ENCODE peak calls at places on chromosomes 13 and 19, in eight cellular contexts. One of them, this sample, is unnamed.

GRCh38 chr13:66003558-66003957 is 1226.6 kb downstream of the PCDH9 start:
- DNase-seq in NCI-H1105: no peak
- DNase-seq in pulmonary artery endothelial cell: no peak
- DNase-seq in kidney: no peak
- DNase-seq in heart right ventricle: no peak
- DNase-seq in GM18507: no peak
- DNase-seq in KBM-7: no peak
- DNase-seq in ACHN: no peak
- DNase-seq in this sample: no peak

GRCh38 chr13:22061371-22061805 is 390.5 kb downstream of the FGF9 start:
- DNase-seq in NCI-H1105: no peak
- DNase-seq in pulmonary artery endothelial cell: no peak
- DNase-seq in kidney: no peak
- DNase-seq in heart right ventricle: no peak
- DNase-seq in GM18507: peak
- DNase-seq in KBM-7: peak
- DNase-seq in ACHN: no peak
- DNase-seq in this sample: no peak

GRCh38 chr13:50130686-50131051 is 115.4 kb downstream of the KCNRG start:
- DNase-seq in NCI-H1105: no peak
- DNase-seq in pulmonary artery endothelial cell: no peak
- DNase-seq in kidney: peak
- DNase-seq in heart right ventricle: peak
- DNase-seq in GM18507: no peak
- DNase-seq in KBM-7: no peak
- DNase-seq in ACHN: peak
- DNase-seq in this sample: no peak

GRCh38 chr13:110283661-110284516 is 23.1 kb downstream of the COL4A1 start:
- DNase-seq in NCI-H1105: no peak
- DNase-seq in pulmonary artery endothelial cell: no peak
- DNase-seq in kidney: no peak
- DNase-seq in heart right ventricle: no peak
- DNase-seq in GM18507: no peak
- DNase-seq in KBM-7: no peak
- DNase-seq in ACHN: no peak
- DNase-seq in this sample: no peak

GRCh38 chr19:12331211-12331941 is 2.1 kb downstream of the ZNF563 start:
- DNase-seq in NCI-H1105: no peak
- DNase-seq in pulmonary artery endothelial cell: no peak
- DNase-seq in kidney: no peak
- DNase-seq in heart right ventricle: peak
- DNase-seq in GM18507: peak
- DNase-seq in KBM-7: peak
- DNase-seq in ACHN: no peak
- DNase-seq in this sample: no peak

GRCh38 chr13:88086577-88086976 is 415.4 kb downstream of the SLITRK5 start:
- DNase-seq in NCI-H1105: no peak
- DNase-seq in pulmonary artery endothelial cell: no peak
- DNase-seq in kidney: no peak
- DNase-seq in heart right ventricle: no peak
- DNase-seq in GM18507: no peak
- DNase-seq in KBM-7: no peak
- DNase-seq in ACHN: no peak
- DNase-seq in this sample: no peak

GRCh38 chr13:49584771-49585182 is 581 bp downstream of the RCBTB1 start:
- DNase-seq in NCI-H1105: no peak
- DNase-seq in pulmonary artery endothelial cell: no peak
- DNase-seq in kidney: no peak
- DNase-seq in heart right ventricle: no peak
- DNase-seq in GM18507: no peak
- DNase-seq in KBM-7: no peak
- DNase-seq in ACHN: peak
- DNase-seq in this sample: no peak

GRCh38 chr13:70668983-70669382 is 560.7 kb upstream of the KLHL1 start:
- DNase-seq in NCI-H1105: no peak
- DNase-seq in pulmonary artery endothelial cell: no peak
- DNase-seq in kidney: no peak
- DNase-seq in heart right ventricle: no peak
- DNase-seq in GM18507: no peak
- DNase-seq in KBM-7: no peak
- DNase-seq in ACHN: no peak
- DNase-seq in this sample: no peak

GRCh38 chr13:73440296-73440895 is 381.6 kb downstream of the KLF5 start:
- DNase-seq in NCI-H1105: no peak
- DNase-seq in pulmonary artery endothelial cell: no peak
- DNase-seq in kidney: no peak
- DNase-seq in heart right ventricle: no peak
- DNase-seq in GM18507: no peak
- DNase-seq in KBM-7: no peak
- DNase-seq in ACHN: peak
- DNase-seq in this sample: no peak

GRCh38 chr13:38872693-38873092 is 117.9 kb downstream of the STOML3 start:
- DNase-seq in NCI-H1105: peak
- DNase-seq in pulmonary artery endothelial cell: no peak
- DNase-seq in kidney: no peak
- DNase-seq in heart right ventricle: peak
- DNase-seq in GM18507: no peak
- DNase-seq in KBM-7: peak
- DNase-seq in ACHN: peak
- DNase-seq in this sample: no peak